ENCODE peak calls at places on chromosomes 1 and 21, in eight cellular contexts. C is A549, U is heart right ventricle, M is fibroblast of lung, O is suprapubic skin, Z is upper lobe of right lung, W is AG04450, B is heart left ventricle. I is an unnamed sample.
A peak's percentile ranks its signal among the peaks of the same experiment; 100 is the strongest.

GRCh38 chr21:45963225-45963555 is 18.4 kb upstream of the COL6A1 start:
- DNase-seq in C (no peak), U (no peak), M (peak; percentile 59), O (no peak), Z (no peak), W (no peak), B (no peak), I (no peak)

GRCh38 chr21:42306366-42307035 is 8.7 kb downstream of the TFF3 start:
- DNase-seq in C (no peak), U (no peak), M (no peak), O (peak; percentile 73), Z (no peak), W (no peak), B (no peak), I (no peak)

GRCh38 chr21:44487831-44488230 is 32.5 kb downstream of the LRRC3 start:
- DNase-seq in C (peak; percentile 45), U (no peak), M (peak; percentile 38), O (no peak), Z (no peak), W (no peak), B (no peak), I (peak; percentile 56)

GRCh38 chr1:54571803-54572202 is 23.8 kb downstream of the ACOT11 start:
- DNase-seq in C (no peak), U (no peak), M (no peak), O (no peak), Z (no peak), W (no peak), B (no peak), I (no peak)

GRCh38 chr1:209900734-209901133 is 37.3 kb upstream of the SYT14 start:
- DNase-seq in C (no peak), U (no peak), M (peak; percentile 43), O (no peak), Z (no peak), W (no peak), B (no peak), I (no peak)

GRCh38 chr1:185567006-185567405 is 167.2 kb upstream of the HMCN1 start:
- DNase-seq in C (peak; percentile 28), U (no peak), M (no peak), O (no peak), Z (no peak), W (no peak), B (no peak), I (no peak)

GRCh38 chr1:19042675-19043578 is 86.5 kb upstream of the IFFO2 start:
- DNase-seq in C (no peak), U (no peak), M (no peak), O (peak; percentile 57), Z (peak; percentile 63), W (no peak), B (no peak), I (no peak)

GRCh38 chr1:180270767-180271639 is 40.9 kb downstream of the LHX4 start:
- DNase-seq in C (no peak), U (no peak), M (peak; percentile 68), O (no peak), Z (no peak), W (peak; percentile 68), B (no peak), I (no peak)

DNA sequence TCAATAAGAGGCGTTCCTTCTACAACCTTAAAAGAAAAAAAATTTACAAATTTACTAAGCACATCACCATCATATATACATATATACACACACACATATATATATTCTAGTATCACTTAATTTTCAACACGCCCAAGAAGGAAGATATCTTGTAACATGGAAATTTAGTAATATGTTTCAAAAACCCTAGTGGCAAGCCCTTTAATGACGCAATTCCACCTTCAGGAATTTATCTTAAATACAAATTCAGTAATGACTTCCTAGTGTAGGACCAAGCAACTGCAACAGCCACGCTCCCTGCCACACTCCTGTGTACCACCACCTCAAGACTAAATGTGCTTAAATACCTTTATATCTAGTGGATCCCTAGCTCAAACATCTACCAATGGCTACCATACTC is 12.5 kb downstream of the LBR start:
- DNase-seq in C (no peak), U (no peak), M (no peak), O (no peak), Z (no peak), W (no peak), B (no peak), I (no peak)
- TF ChIP-seq CTCF in C (no peak), U (no peak), M (no peak), O (no peak), Z (no peak), W (no peak), B (no peak), I (no peak)

DNA sequence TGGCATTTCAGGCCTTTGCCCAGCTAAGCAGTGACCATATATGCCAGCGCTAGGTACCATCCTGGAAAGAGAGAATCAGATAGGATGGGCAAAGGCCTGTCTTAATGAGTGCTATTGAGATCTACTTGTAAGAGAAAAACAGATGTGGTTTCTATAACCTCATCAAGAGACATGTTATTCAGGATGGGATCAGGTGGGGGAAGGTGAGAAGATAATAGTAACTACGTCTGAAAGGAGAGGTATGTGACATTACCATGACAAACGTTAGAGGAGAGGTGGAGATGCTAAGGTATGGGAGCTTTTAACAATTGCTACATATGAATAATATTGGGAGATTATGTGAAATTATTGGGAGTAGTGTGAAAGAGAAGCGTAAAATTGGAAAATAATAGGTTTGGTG is 204.2 kb upstream of the PLXNA2 start:
- DNase-seq in C (no peak), U (no peak), M (no peak), O (no peak), Z (no peak), W (no peak), B (no peak), I (no peak)
- H3K27ac ChIP-seq in C (no peak overlapping the region), U (no peak overlapping the region), M (no peak overlapping the region), O (no peak overlapping the region), Z (no peak overlapping the region), W (no peak overlapping the region), B (no peak overlapping the region), I (no peak overlapping the region)

GRCh38 chr1:93846151-93846928 is 32.7 kb downstream of the DNTTIP2 start:
- DNase-seq in C (peak; percentile 82), U (peak; percentile 89), M (peak; percentile 79), O (peak; percentile 97), Z (peak; percentile 95), W (peak; percentile 49), B (peak; percentile 93), I (peak; percentile 93)
- TF ChIP-seq CTCF in C (no peak), U (peak; percentile 55), M (no peak), O (no peak), Z (peak; percentile 48), W (peak; percentile 45), B (peak; percentile 28), I (peak; percentile 17)

GRCh38 chr1:178094752-178095645 is 1.1 kb downstream of the RASAL2 start:
- DNase-seq in C (no peak), U (no peak), M (peak; percentile 22), O (no peak), Z (no peak), W (no peak), B (no peak), I (no peak)
- H3K27ac ChIP-seq in C (peak overlapping the region; percentile 85), U (peak overlapping the region; percentile 91), M (peak overlapping the region; percentile 88), O (peak overlapping the region; percentile 91), Z (peak overlapping the region; percentile 87), W (peak overlapping the region; percentile 71), B (peak overlapping the region; percentile 82), I (no peak overlapping the region)

GRCh38 chr1:228058981-228059535 is 23.4 kb upstream of the ARF1 start:
- DNase-seq in C (no peak), U (no peak), M (no peak), O (peak; percentile 77), Z (no peak), W (no peak), B (peak; percentile 66), I (no peak)

GRCh38 chr1:228059536-228060457 is 22.7 kb upstream of the ARF1 start:
- DNase-seq in C (peak; percentile 88), U (no peak), M (peak; percentile 15), O (peak; percentile 90), Z (peak; percentile 99), W (no peak), B (peak; percentile 75), I (peak; percentile 75)

GRCh38 chr1:228061411-228062084 is 21.0 kb upstream of the ARF1 start:
- DNase-seq in C (no peak), U (no peak), M (no peak), O (peak; percentile 70), Z (peak; percentile 62), W (no peak), B (no peak), I (no peak)

GRCh38 chr1:228062085-228062791 is 20.3 kb upstream of the ARF1 start:
- DNase-seq in C (no peak), U (no peak), M (no peak), O (peak; percentile 74), Z (peak; percentile 61), W (no peak), B (peak; percentile 57), I (no peak)

DNA sequence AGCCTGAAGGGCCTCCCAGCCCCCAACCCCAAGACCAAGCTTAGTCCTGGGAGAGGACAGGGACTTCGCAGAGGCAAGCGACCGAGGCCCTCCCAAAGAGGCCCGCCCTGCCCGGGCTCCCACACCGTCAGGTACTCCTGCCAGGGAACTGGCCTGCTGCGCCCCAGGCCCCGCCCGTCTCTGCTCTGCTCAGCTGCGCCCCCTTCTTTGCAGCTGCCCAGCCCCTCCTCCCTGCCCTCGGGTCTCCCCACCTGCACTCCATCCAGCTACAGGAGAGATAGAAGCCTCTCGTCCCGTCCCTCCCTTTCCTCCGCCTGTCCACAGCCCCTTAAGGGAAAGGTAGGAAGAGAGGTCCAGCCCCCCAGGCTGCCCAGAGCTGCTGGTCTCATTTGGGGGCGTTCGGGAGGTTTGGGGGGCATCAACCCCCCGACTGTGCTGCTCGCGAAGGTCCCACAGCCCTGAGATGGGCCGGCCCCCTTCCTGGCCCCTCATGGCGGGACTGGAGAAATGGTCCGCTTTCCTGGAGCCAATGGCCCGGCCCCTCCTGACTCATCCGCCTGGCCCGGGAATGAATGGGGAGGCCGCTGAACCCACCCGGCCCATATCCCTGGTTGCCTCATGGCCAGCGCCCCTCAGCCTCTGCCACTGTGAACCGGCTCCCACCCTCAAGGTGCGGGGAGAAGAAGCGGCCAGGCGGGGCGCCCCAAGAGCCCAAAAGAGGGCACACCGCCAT is 21.9 kb upstream of the ARF1 start:
- DNase-seq in C (peak; percentile 21), U (no peak), M (no peak), O (peak; percentile 75), Z (peak; percentile 81), W (no peak), B (peak; percentile 42), I (no peak)
- TF ChIP-seq CTCF in C (no peak), U (no peak), M (no peak), O (no peak), Z (no peak), W (no peak), B (no peak), I (no peak)

DNA sequence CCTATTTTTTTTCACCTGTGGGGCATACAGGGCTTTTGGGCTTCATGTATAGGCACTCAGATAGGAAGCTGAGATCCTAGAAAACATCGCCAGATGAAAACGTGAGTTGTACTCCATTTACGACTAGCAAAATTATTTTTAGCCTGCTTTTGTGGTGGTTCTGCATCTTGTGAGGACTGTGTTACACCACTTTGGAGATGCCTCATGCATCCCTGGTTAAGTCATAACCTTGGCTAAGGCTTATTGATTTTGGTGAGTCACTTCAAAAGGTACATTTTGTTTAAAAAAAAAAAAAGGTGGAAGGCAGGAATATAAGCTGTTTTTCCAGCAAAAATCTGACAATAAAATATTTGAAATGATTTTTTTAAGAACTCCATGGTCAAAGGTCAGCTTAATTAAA is 101.8 kb upstream of the OLFM3 start:
- DNase-seq in C (no peak), U (no peak), M (no peak), O (no peak), Z (no peak), W (no peak), B (no peak), I (no peak)
- H3K27ac ChIP-seq in C (no peak overlapping the region), U (no peak overlapping the region), M (no peak overlapping the region), O (no peak overlapping the region), Z (no peak overlapping the region), W (no peak overlapping the region), B (no peak overlapping the region), I (no peak overlapping the region)

GRCh38 chr1:2199042-2199810 is 4.7 kb upstream of the FAAP20 start:
- DNase-seq in C (peak; percentile 77), U (peak; percentile 95), M (peak; percentile 87), O (peak; percentile 97), Z (peak; percentile 94), W (peak; percentile 49), B (peak; percentile 93), I (peak; percentile 81)
- TF ChIP-seq CTCF in C (no peak), U (no peak), M (no peak), O (no peak), Z (no peak), W (no peak), B (no peak), I (peak; percentile 50)

I was measured in WERI-Rb-1.